ENCODE peak calls at places on chromosomes 6 and 20, in eight cellular contexts. R, O, P, L, M, T, X and D are unnamed samples.
A peak's percentile ranks its signal among the peaks of the same experiment; 100 is the strongest.

GRCh38 chr6:21598662-21599061 is 5.1 kb downstream of the SOX4 start:
- DNase-seq in R (no peak), O (peak; percentile 30), P (no peak), L (no peak), M (no peak), T (no peak), X (peak; percentile 34), D (no peak)

GRCh38 chr20:32847964-32848363 is 10.8 kb upstream of the EFCAB8 start:
- DNase-seq in R (no peak), O (no peak), P (no peak), L (no peak), M (no peak), T (no peak), X (no peak), D (peak; percentile 34)

GRCh38 chr6:49516147-49516505 is 16.4 kb downstream of the GLYATL3 start:
- DNase-seq in R (no peak), O (no peak), P (no peak), L (no peak), M (no peak), T (no peak), X (no peak), D (no peak)

GRCh38 chr6:43820486-43820885 is 50.5 kb downstream of the VEGFA start:
- DNase-seq in R (no peak), O (no peak), P (no peak), L (no peak), M (no peak), T (no peak), X (no peak), D (no peak)

GRCh38 chr6:133701633-133702331 is 187.1 kb upstream of the TCF21 start:
- DNase-seq in R (no peak), O (no peak), P (no peak), L (peak; percentile 14), M (peak; percentile 29), T (no peak), X (peak; percentile 72), D (no peak)

GRCh38 chr6:135871296-135871695 is 19.8 kb downstream of the PDE7B start:
- DNase-seq in R (no peak), O (peak; percentile 78), P (no peak), L (no peak), M (no peak), T (no peak), X (no peak), D (no peak)

GRCh38 chr6:76043690-76044089 is 28.8 kb downstream of the IMPG1 start:
- DNase-seq in R (no peak), O (no peak), P (no peak), L (peak; percentile 10), M (no peak), T (no peak), X (no peak), D (no peak)

GRCh38 chr6:56370127-56370540 is 122.8 kb upstream of the COL21A1 start:
- DNase-seq in R (peak; percentile 74), O (peak; percentile 84), P (no peak), L (peak; percentile 78), M (no peak), T (no peak), X (peak; percentile 25), D (peak; percentile 81)

GRCh38 chr20:48761023-48761785 is 66.6 kb downstream of the PREX1 start:
- DNase-seq in R (peak; percentile 55), O (no peak), P (no peak), L (no peak), M (peak; percentile 88), T (peak; percentile 67), X (no peak), D (no peak)

GRCh38 chr20:33079267-33079666 is at the start of gene BPIFB4:
- DNase-seq in R (no peak), O (peak; percentile 74), P (no peak), L (no peak), M (no peak), T (no peak), X (peak; percentile 2), D (no peak)

GRCh38 chr6:143843689-143844405 is 709 bp downstream of the LTV1 start:
- DNase-seq in R (no peak), O (peak; percentile 59), P (no peak), L (no peak), M (no peak), T (no peak), X (peak; percentile 8), D (no peak)

GRCh38 chr6:129653229-129653628 is 56.7 kb downstream of the ARHGAP18 start:
- DNase-seq in R (no peak), O (no peak), P (no peak), L (no peak), M (no peak), T (no peak), X (no peak), D (no peak)

GRCh38 chr6:20464041-20464440 is 62.4 kb downstream of the E2F3 start:
- DNase-seq in R (no peak), O (no peak), P (no peak), L (no peak), M (no peak), T (no peak), X (no peak), D (no peak)
- H3K4me1 ChIP-seq in R (no peaks in the 10 kb centered on the region), O (no peaks in the 10 kb centered on the region), P (no peaks in the 10 kb centered on the region), L (no peaks in the 10 kb centered on the region), M (peaks cover 21% of the 10 kb centered on the region), T (no peaks in the 10 kb centered on the region), X (no peaks in the 10 kb centered on the region), D (no peaks in the 10 kb centered on the region)

GRCh38 chr6:139568157-139568955 is 193.9 kb upstream of the CITED2 start:
- DNase-seq in R (no peak), O (peak; percentile 44), P (no peak), L (no peak), M (no peak), T (no peak), X (no peak), D (no peak)
- H3K4me1 ChIP-seq in R (no peaks in the 10 kb centered on the region), O (peaks cover 31% of the 10 kb centered on the region), P (no peaks in the 10 kb centered on the region), L (no peaks in the 10 kb centered on the region), M (peaks cover 4% of the 10 kb centered on the region), T (no peaks in the 10 kb centered on the region), X (peaks cover 12% of the 10 kb centered on the region), D (peaks cover 23% of the 10 kb centered on the region)

DNA sequence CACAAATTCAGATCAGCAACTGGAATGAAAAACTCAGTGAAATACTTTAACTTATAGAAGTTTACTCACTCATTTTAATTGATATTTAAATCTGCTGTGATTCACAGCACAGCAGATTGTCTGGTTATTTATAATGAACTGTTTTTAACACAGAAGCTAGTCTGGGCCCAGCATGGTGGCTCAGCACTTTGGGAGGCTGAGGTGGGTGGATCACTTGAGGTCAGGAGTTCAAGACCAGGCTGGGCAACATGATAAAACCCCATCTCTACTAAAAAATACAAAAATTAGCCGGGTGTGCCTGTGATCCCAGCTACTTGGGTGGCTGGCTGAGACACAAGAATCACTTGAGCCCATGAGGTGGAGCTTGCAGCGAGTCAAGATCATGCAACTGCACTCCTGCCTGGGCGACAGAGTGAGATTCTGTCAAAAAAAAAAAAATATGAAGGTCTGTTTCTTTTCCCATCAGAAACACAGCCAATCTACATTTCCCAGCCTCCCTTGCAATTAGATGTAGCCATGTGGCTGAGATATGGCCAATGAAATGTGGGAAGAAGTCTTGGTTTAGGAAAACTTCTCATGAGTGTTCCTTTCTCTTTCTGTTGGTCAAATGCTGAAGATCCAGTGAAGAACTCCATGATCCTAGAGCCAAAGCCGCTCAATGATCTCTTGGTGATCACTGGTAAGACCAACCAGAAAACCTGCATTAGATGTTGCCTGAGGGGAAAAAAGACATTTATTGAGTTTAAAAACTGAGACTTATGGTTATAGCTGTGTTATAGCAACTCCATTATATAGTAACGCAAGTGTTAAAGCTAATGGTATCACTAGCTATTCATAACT is 31.3 kb upstream of the BTN3A2 start:
- DNase-seq in R (no peak), O (no peak), P (no peak), L (no peak), M (no peak), T (no peak), X (no peak), D (no peak)
- H3K4me1 ChIP-seq in R (no peaks in the 10 kb centered on the region), O (peaks cover 33% of the 10 kb centered on the region), P (peaks cover 20% of the 10 kb centered on the region), L (no peaks in the 10 kb centered on the region), M (peaks cover 23% of the 10 kb centered on the region), T (peaks cover 20% of the 10 kb centered on the region), X (peaks cover 9% of the 10 kb centered on the region), D (peaks cover 6% of the 10 kb centered on the region)

DNA sequence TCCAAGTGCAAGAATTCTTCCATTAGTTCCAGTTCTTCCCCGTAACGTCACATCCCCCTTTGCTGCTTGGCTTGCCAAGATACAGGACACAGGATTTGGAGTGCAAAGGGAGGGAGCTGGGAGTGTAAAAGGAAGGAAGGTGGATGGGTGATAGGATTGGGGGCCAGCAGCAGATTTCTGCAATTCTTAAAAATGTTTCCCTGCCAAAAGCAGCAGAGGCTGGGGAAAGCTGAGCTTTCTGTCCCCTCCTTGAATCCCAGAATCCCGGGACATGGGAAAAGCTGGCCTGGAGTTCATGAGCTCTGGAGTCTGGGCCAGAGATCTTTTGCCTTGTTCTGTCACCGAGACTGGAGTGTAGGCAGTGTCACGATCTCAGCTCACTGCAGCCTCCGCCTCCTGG is 60.0 kb upstream of the EPB41L1 start:
- DNase-seq in R (no peak), O (no peak), P (no peak), L (no peak), M (no peak), T (no peak), X (peak; percentile 26), D (no peak)
- H3K4me1 ChIP-seq in R (peaks cover 48% of the 10 kb centered on the region), O (peaks cover 17% of the 10 kb centered on the region), P (peaks cover 11% of the 10 kb centered on the region), L (peaks cover 3% of the 10 kb centered on the region), M (peaks cover 59% of the 10 kb centered on the region), T (peaks cover 16% of the 10 kb centered on the region), X (peaks cover 8% of the 10 kb centered on the region), D (peaks cover 59% of the 10 kb centered on the region)

DNA sequence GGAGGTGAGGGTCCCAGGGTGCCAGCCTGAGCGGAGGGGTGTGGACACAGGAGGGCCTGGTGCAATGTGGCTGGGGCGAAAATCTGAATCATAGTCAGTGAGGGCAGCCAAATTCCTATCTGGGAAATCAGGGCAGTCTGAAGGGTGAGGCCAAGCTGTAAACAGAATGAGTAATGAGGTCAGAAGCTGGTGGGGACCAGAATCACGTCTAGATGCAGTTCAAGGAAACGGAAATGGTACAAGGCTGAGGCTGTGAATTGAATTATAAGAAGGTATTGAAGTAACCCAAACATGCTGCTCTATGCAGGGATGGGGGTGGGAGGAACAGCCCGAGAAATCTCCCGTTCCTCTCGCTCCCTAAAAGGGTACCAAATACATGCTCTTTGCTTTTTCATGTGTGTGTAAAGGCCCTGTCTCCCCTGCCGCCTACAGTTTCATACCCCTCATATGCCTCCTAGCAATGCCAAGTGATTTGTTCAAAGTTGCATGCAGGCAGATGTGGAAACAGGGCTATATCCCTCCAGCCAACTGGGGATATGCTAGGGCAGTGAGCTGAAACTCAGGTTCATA is 35.2 kb upstream of the PIM1 start:
- DNase-seq in R (peak; percentile 67), O (peak; percentile 98), P (no peak), L (no peak), M (no peak), T (peak; percentile 53), X (peak; percentile 94), D (no peak)
- H3K4me1 ChIP-seq in R (peaks cover 54% of the 10 kb centered on the region), O (peaks cover 51% of the 10 kb centered on the region), P (no peaks in the 10 kb centered on the region), L (peaks cover 46% of the 10 kb centered on the region), M (peaks cover 56% of the 10 kb centered on the region), T (peaks cover 19% of the 10 kb centered on the region), X (peaks cover 32% of the 10 kb centered on the region), D (peaks cover 59% of the 10 kb centered on the region)